ENCODE peak calls at places on chromosomes 2 and 18, in six cellular contexts. One of them, this sample, is unnamed.

GRCh38 chr2:235494716-235495372 is 1.0 kb downstream of the AGAP1 start:
- DNase-seq in stimulated activated naive B cell treated with anti-CD40 and anti-IgM and Interleukin-4, amounts not matched to agents 10 μg/mL and 1 μg/mL and 100 μg/mL, for 72 hours: no peak
- DNase-seq in stimulated activated naive CD8-positive, alpha-beta T cell treated with anti-CD3 and anti-CD28 coated beads, Interleukin-15, Interleukin-2, amounts not matched to agents 100 U/mL and 50 U/mL, for 24 hours: no peak
- DNase-seq in NCI-H526 treated with DMSO at 0.1 percent for 48 hours: no peak
- DNase-seq in GF-D8: no peak
- DNase-seq in foreskin melanocyte: peak
- DNase-seq in this sample: no peak

GRCh38 chr18:27803957-27804356 is 373.0 kb downstream of the CDH2 start:
- DNase-seq in foreskin melanocyte: no peak
- DNase-seq in stimulated activated naive CD8-positive, alpha-beta T cell treated with anti-CD3 and anti-CD28 coated beads, Interleukin-15, Interleukin-2, amounts not matched to agents 100 U/mL and 50 U/mL, for 24 hours: no peak
- DNase-seq in NCI-H526 treated with DMSO at 0.1 percent for 48 hours: no peak
- DNase-seq in GF-D8: no peak
- DNase-seq in stimulated activated naive B cell treated with anti-CD40 and anti-IgM and Interleukin-4, amounts not matched to agents 10 μg/mL and 1 μg/mL and 100 μg/mL, for 72 hours: no peak
- DNase-seq in this sample: no peak

GRCh38 chr2:137178955-137179377 is 413.6 kb downstream of the THSD7B start:
- DNase-seq in stimulated activated naive B cell treated with anti-CD40 and anti-IgM and Interleukin-4, amounts not matched to agents 10 μg/mL and 1 μg/mL and 100 μg/mL, for 72 hours: no peak
- DNase-seq in GF-D8: no peak
- DNase-seq in foreskin melanocyte: peak
- DNase-seq in stimulated activated naive CD8-positive, alpha-beta T cell treated with anti-CD3 and anti-CD28 coated beads, Interleukin-15, Interleukin-2, amounts not matched to agents 100 U/mL and 50 U/mL, for 24 hours: no peak
- DNase-seq in NCI-H526 treated with DMSO at 0.1 percent for 48 hours: no peak
- DNase-seq in this sample: no peak

GRCh38 chr2:110816404-110817365 is 84.3 kb downstream of the ACOXL start:
- DNase-seq in NCI-H526 treated with DMSO at 0.1 percent for 48 hours: no peak
- DNase-seq in GF-D8: no peak
- DNase-seq in foreskin melanocyte: no peak
- DNase-seq in stimulated activated naive CD8-positive, alpha-beta T cell treated with anti-CD3 and anti-CD28 coated beads, Interleukin-15, Interleukin-2, amounts not matched to agents 100 U/mL and 50 U/mL, for 24 hours: no peak
- DNase-seq in stimulated activated naive B cell treated with anti-CD40 and anti-IgM and Interleukin-4, amounts not matched to agents 10 μg/mL and 1 μg/mL and 100 μg/mL, for 72 hours: no peak
- DNase-seq in this sample: no peak

GRCh38 chr2:50591021-50591420 is 440.9 kb downstream of the NRXN1 start:
- DNase-seq in stimulated activated naive B cell treated with anti-CD40 and anti-IgM and Interleukin-4, amounts not matched to agents 10 μg/mL and 1 μg/mL and 100 μg/mL, for 72 hours: no peak
- DNase-seq in NCI-H526 treated with DMSO at 0.1 percent for 48 hours: no peak
- DNase-seq in foreskin melanocyte: no peak
- DNase-seq in GF-D8: no peak
- DNase-seq in stimulated activated naive CD8-positive, alpha-beta T cell treated with anti-CD3 and anti-CD28 coated beads, Interleukin-15, Interleukin-2, amounts not matched to agents 100 U/mL and 50 U/mL, for 24 hours: no peak
- DNase-seq in this sample: no peak

GRCh38 chr2:16368951-16369350 is 296.7 kb downstream of the CYRIA start:
- DNase-seq in foreskin melanocyte: no peak
- DNase-seq in stimulated activated naive CD8-positive, alpha-beta T cell treated with anti-CD3 and anti-CD28 coated beads, Interleukin-15, Interleukin-2, amounts not matched to agents 100 U/mL and 50 U/mL, for 24 hours: no peak
- DNase-seq in stimulated activated naive B cell treated with anti-CD40 and anti-IgM and Interleukin-4, amounts not matched to agents 10 μg/mL and 1 μg/mL and 100 μg/mL, for 72 hours: no peak
- DNase-seq in GF-D8: no peak
- DNase-seq in NCI-H526 treated with DMSO at 0.1 percent for 48 hours: no peak
- DNase-seq in this sample: no peak

GRCh38 chr2:239140346-239141020 is 260.3 kb downstream of the HDAC4 start:
- DNase-seq in NCI-H526 treated with DMSO at 0.1 percent for 48 hours: no peak
- DNase-seq in foreskin melanocyte: no peak
- DNase-seq in stimulated activated naive B cell treated with anti-CD40 and anti-IgM and Interleukin-4, amounts not matched to agents 10 μg/mL and 1 μg/mL and 100 μg/mL, for 72 hours: no peak
- DNase-seq in GF-D8: no peak
- DNase-seq in stimulated activated naive CD8-positive, alpha-beta T cell treated with anti-CD3 and anti-CD28 coated beads, Interleukin-15, Interleukin-2, amounts not matched to agents 100 U/mL and 50 U/mL, for 24 hours: no peak
- DNase-seq in this sample: no peak

GRCh38 chr2:233976690-233977294 is 59.6 kb downstream of the TRPM8 start:
- DNase-seq in NCI-H526 treated with DMSO at 0.1 percent for 48 hours: peak
- DNase-seq in foreskin melanocyte: peak
- DNase-seq in stimulated activated naive B cell treated with anti-CD40 and anti-IgM and Interleukin-4, amounts not matched to agents 10 μg/mL and 1 μg/mL and 100 μg/mL, for 72 hours: no peak
- DNase-seq in GF-D8: no peak
- DNase-seq in stimulated activated naive CD8-positive, alpha-beta T cell treated with anti-CD3 and anti-CD28 coated beads, Interleukin-15, Interleukin-2, amounts not matched to agents 100 U/mL and 50 U/mL, for 24 hours: no peak
- DNase-seq in this sample: peak

GRCh38 chr2:210224660-210225460 is at the start of gene ACADL:
- DNase-seq in NCI-H526 treated with DMSO at 0.1 percent for 48 hours: peak
- DNase-seq in stimulated activated naive B cell treated with anti-CD40 and anti-IgM and Interleukin-4, amounts not matched to agents 10 μg/mL and 1 μg/mL and 100 μg/mL, for 72 hours: no peak
- DNase-seq in foreskin melanocyte: peak
- DNase-seq in GF-D8: no peak
- DNase-seq in stimulated activated naive CD8-positive, alpha-beta T cell treated with anti-CD3 and anti-CD28 coated beads, Interleukin-15, Interleukin-2, amounts not matched to agents 100 U/mL and 50 U/mL, for 24 hours: peak
- DNase-seq in this sample: peak

GRCh38 chr2:159030674-159031380 is 62.4 kb downstream of the TANC1 start:
- DNase-seq in foreskin melanocyte: no peak
- DNase-seq in GF-D8: no peak
- DNase-seq in stimulated activated naive B cell treated with anti-CD40 and anti-IgM and Interleukin-4, amounts not matched to agents 10 μg/mL and 1 μg/mL and 100 μg/mL, for 72 hours: no peak
- DNase-seq in stimulated activated naive CD8-positive, alpha-beta T cell treated with anti-CD3 and anti-CD28 coated beads, Interleukin-15, Interleukin-2, amounts not matched to agents 100 U/mL and 50 U/mL, for 24 hours: no peak
- DNase-seq in NCI-H526 treated with DMSO at 0.1 percent for 48 hours: no peak
- DNase-seq in this sample: no peak

GRCh38 chr2:149885468-149885867 is 297.9 kb upstream of the MMADHC start:
- DNase-seq in NCI-H526 treated with DMSO at 0.1 percent for 48 hours: no peak
- DNase-seq in foreskin melanocyte: no peak
- DNase-seq in GF-D8: no peak
- DNase-seq in stimulated activated naive B cell treated with anti-CD40 and anti-IgM and Interleukin-4, amounts not matched to agents 10 μg/mL and 1 μg/mL and 100 μg/mL, for 72 hours: no peak
- DNase-seq in stimulated activated naive CD8-positive, alpha-beta T cell treated with anti-CD3 and anti-CD28 coated beads, Interleukin-15, Interleukin-2, amounts not matched to agents 100 U/mL and 50 U/mL, for 24 hours: no peak
- DNase-seq in this sample: no peak

GRCh38 chr2:10575566-10576300 is 114.0 kb downstream of the NOL10 start:
- DNase-seq in GF-D8: no peak
- DNase-seq in foreskin melanocyte: peak
- DNase-seq in stimulated activated naive B cell treated with anti-CD40 and anti-IgM and Interleukin-4, amounts not matched to agents 10 μg/mL and 1 μg/mL and 100 μg/mL, for 72 hours: no peak
- DNase-seq in stimulated activated naive CD8-positive, alpha-beta T cell treated with anti-CD3 and anti-CD28 coated beads, Interleukin-15, Interleukin-2, amounts not matched to agents 100 U/mL and 50 U/mL, for 24 hours: no peak
- DNase-seq in NCI-H526 treated with DMSO at 0.1 percent for 48 hours: no peak
- DNase-seq in this sample: no peak

GRCh38 chr2:226544581-226545210 is 254.9 kb downstream of the IRS1 start:
- DNase-seq in foreskin melanocyte: no peak
- DNase-seq in NCI-H526 treated with DMSO at 0.1 percent for 48 hours: no peak
- DNase-seq in stimulated activated naive B cell treated with anti-CD40 and anti-IgM and Interleukin-4, amounts not matched to agents 10 μg/mL and 1 μg/mL and 100 μg/mL, for 72 hours: no peak
- DNase-seq in stimulated activated naive CD8-positive, alpha-beta T cell treated with anti-CD3 and anti-CD28 coated beads, Interleukin-15, Interleukin-2, amounts not matched to agents 100 U/mL and 50 U/mL, for 24 hours: no peak
- DNase-seq in GF-D8: no peak
- DNase-seq in this sample: no peak

GRCh38 chr2:1538663-1539062 is 125.4 kb downstream of the TPO start:
- DNase-seq in stimulated activated naive CD8-positive, alpha-beta T cell treated with anti-CD3 and anti-CD28 coated beads, Interleukin-15, Interleukin-2, amounts not matched to agents 100 U/mL and 50 U/mL, for 24 hours: no peak
- DNase-seq in GF-D8: no peak
- DNase-seq in stimulated activated naive B cell treated with anti-CD40 and anti-IgM and Interleukin-4, amounts not matched to agents 10 μg/mL and 1 μg/mL and 100 μg/mL, for 72 hours: no peak
- DNase-seq in foreskin melanocyte: no peak
- DNase-seq in NCI-H526 treated with DMSO at 0.1 percent for 48 hours: peak
- DNase-seq in this sample: no peak

GRCh38 chr2:98498703-98499445 is 54.2 kb downstream of the INPP4A start:
- DNase-seq in foreskin melanocyte: no peak
- DNase-seq in GF-D8: no peak
- DNase-seq in stimulated activated naive B cell treated with anti-CD40 and anti-IgM and Interleukin-4, amounts not matched to agents 10 μg/mL and 1 μg/mL and 100 μg/mL, for 72 hours: no peak
- DNase-seq in stimulated activated naive CD8-positive, alpha-beta T cell treated with anti-CD3 and anti-CD28 coated beads, Interleukin-15, Interleukin-2, amounts not matched to agents 100 U/mL and 50 U/mL, for 24 hours: no peak
- DNase-seq in NCI-H526 treated with DMSO at 0.1 percent for 48 hours: no peak
- DNase-seq in this sample: no peak

GRCh38 chr18:45749918-45750689 is 26.1 kb downstream of the SLC14A1 start:
- DNase-seq in GF-D8: no peak
- DNase-seq in stimulated activated naive CD8-positive, alpha-beta T cell treated with anti-CD3 and anti-CD28 coated beads, Interleukin-15, Interleukin-2, amounts not matched to agents 100 U/mL and 50 U/mL, for 24 hours: no peak
- DNase-seq in NCI-H526 treated with DMSO at 0.1 percent for 48 hours: no peak
- DNase-seq in stimulated activated naive B cell treated with anti-CD40 and anti-IgM and Interleukin-4, amounts not matched to agents 10 μg/mL and 1 μg/mL and 100 μg/mL, for 72 hours: no peak
- DNase-seq in foreskin melanocyte: no peak
- DNase-seq in this sample: no peak

GRCh38 chr2:129636692-129637091 is 342.8 kb upstream of the RAB6C start:
- DNase-seq in stimulated activated naive B cell treated with anti-CD40 and anti-IgM and Interleukin-4, amounts not matched to agents 10 μg/mL and 1 μg/mL and 100 μg/mL, for 72 hours: no peak
- DNase-seq in stimulated activated naive CD8-positive, alpha-beta T cell treated with anti-CD3 and anti-CD28 coated beads, Interleukin-15, Interleukin-2, amounts not matched to agents 100 U/mL and 50 U/mL, for 24 hours: no peak
- DNase-seq in foreskin melanocyte: no peak
- DNase-seq in GF-D8: no peak
- DNase-seq in NCI-H526 treated with DMSO at 0.1 percent for 48 hours: no peak
- DNase-seq in this sample: no peak

GRCh38 chr2:204401114-204401513 is 144.2 kb upstream of the PARD3B start:
- DNase-seq in stimulated activated naive B cell treated with anti-CD40 and anti-IgM and Interleukin-4, amounts not matched to agents 10 μg/mL and 1 μg/mL and 100 μg/mL, for 72 hours: no peak
- DNase-seq in stimulated activated naive CD8-positive, alpha-beta T cell treated with anti-CD3 and anti-CD28 coated beads, Interleukin-15, Interleukin-2, amounts not matched to agents 100 U/mL and 50 U/mL, for 24 hours: no peak
- DNase-seq in foreskin melanocyte: no peak
- DNase-seq in GF-D8: no peak
- DNase-seq in NCI-H526 treated with DMSO at 0.1 percent for 48 hours: no peak
- DNase-seq in this sample: no peak

GRCh38 chr18:48843596-48843995 is 107.2 kb downstream of the SMAD7 start:
- DNase-seq in GF-D8: no peak
- DNase-seq in stimulated activated naive CD8-positive, alpha-beta T cell treated with anti-CD3 and anti-CD28 coated beads, Interleukin-15, Interleukin-2, amounts not matched to agents 100 U/mL and 50 U/mL, for 24 hours: no peak
- DNase-seq in stimulated activated naive B cell treated with anti-CD40 and anti-IgM and Interleukin-4, amounts not matched to agents 10 μg/mL and 1 μg/mL and 100 μg/mL, for 72 hours: no peak
- DNase-seq in NCI-H526 treated with DMSO at 0.1 percent for 48 hours: no peak
- DNase-seq in foreskin melanocyte: no peak
- DNase-seq in this sample: no peak

GRCh38 chr2:98063289-98063688 is 23.7 kb upstream of the VWA3B start:
- DNase-seq in foreskin melanocyte: no peak
- DNase-seq in stimulated activated naive CD8-positive, alpha-beta T cell treated with anti-CD3 and anti-CD28 coated beads, Interleukin-15, Interleukin-2, amounts not matched to agents 100 U/mL and 50 U/mL, for 24 hours: no peak
- DNase-seq in stimulated activated naive B cell treated with anti-CD40 and anti-IgM and Interleukin-4, amounts not matched to agents 10 μg/mL and 1 μg/mL and 100 μg/mL, for 72 hours: no peak
- DNase-seq in GF-D8: no peak
- DNase-seq in NCI-H526 treated with DMSO at 0.1 percent for 48 hours: no peak
- DNase-seq in this sample: no peak

GRCh38 chr2:129611456-129611855 is 368.0 kb upstream of the RAB6C start:
- DNase-seq in foreskin melanocyte: no peak
- DNase-seq in stimulated activated naive B cell treated with anti-CD40 and anti-IgM and Interleukin-4, amounts not matched to agents 10 μg/mL and 1 μg/mL and 100 μg/mL, for 72 hours: no peak
- DNase-seq in NCI-H526 treated with DMSO at 0.1 percent for 48 hours: no peak
- DNase-seq in GF-D8: no peak
- DNase-seq in stimulated activated naive CD8-positive, alpha-beta T cell treated with anti-CD3 and anti-CD28 coated beads, Interleukin-15, Interleukin-2, amounts not matched to agents 100 U/mL and 50 U/mL, for 24 hours: no peak
- DNase-seq in this sample: no peak

GRCh38 chr18:28650860-28651259 is 473.9 kb upstream of the CDH2 start:
- DNase-seq in stimulated activated naive CD8-positive, alpha-beta T cell treated with anti-CD3 and anti-CD28 coated beads, Interleukin-15, Interleukin-2, amounts not matched to agents 100 U/mL and 50 U/mL, for 24 hours: no peak
- DNase-seq in NCI-H526 treated with DMSO at 0.1 percent for 48 hours: no peak
- DNase-seq in foreskin melanocyte: no peak
- DNase-seq in GF-D8: no peak
- DNase-seq in stimulated activated naive B cell treated with anti-CD40 and anti-IgM and Interleukin-4, amounts not matched to agents 10 μg/mL and 1 μg/mL and 100 μg/mL, for 72 hours: no peak
- DNase-seq in this sample: no peak

GRCh38 chr2:215773728-215774127 is 239.6 kb downstream of the MREG start:
- DNase-seq in stimulated activated naive CD8-positive, alpha-beta T cell treated with anti-CD3 and anti-CD28 coated beads, Interleukin-15, Interleukin-2, amounts not matched to agents 100 U/mL and 50 U/mL, for 24 hours: peak
- DNase-seq in NCI-H526 treated with DMSO at 0.1 percent for 48 hours: no peak
- DNase-seq in foreskin melanocyte: peak
- DNase-seq in GF-D8: no peak
- DNase-seq in stimulated activated naive B cell treated with anti-CD40 and anti-IgM and Interleukin-4, amounts not matched to agents 10 μg/mL and 1 μg/mL and 100 μg/mL, for 72 hours: no peak
- DNase-seq in this sample: no peak

GRCh38 chr18:22325396-22325795 is 92.3 kb downstream of the CTAGE1 start:
- DNase-seq in stimulated activated naive B cell treated with anti-CD40 and anti-IgM and Interleukin-4, amounts not matched to agents 10 μg/mL and 1 μg/mL and 100 μg/mL, for 72 hours: no peak
- DNase-seq in GF-D8: no peak
- DNase-seq in foreskin melanocyte: no peak
- DNase-seq in NCI-H526 treated with DMSO at 0.1 percent for 48 hours: no peak
- DNase-seq in stimulated activated naive CD8-positive, alpha-beta T cell treated with anti-CD3 and anti-CD28 coated beads, Interleukin-15, Interleukin-2, amounts not matched to agents 100 U/mL and 50 U/mL, for 24 hours: no peak
- DNase-seq in this sample: no peak

GRCh38 chr2:225400060-225400511 is 576 bp downstream of the NYAP2 start:
- DNase-seq in stimulated activated naive B cell treated with anti-CD40 and anti-IgM and Interleukin-4, amounts not matched to agents 10 μg/mL and 1 μg/mL and 100 μg/mL, for 72 hours: no peak
- DNase-seq in stimulated activated naive CD8-positive, alpha-beta T cell treated with anti-CD3 and anti-CD28 coated beads, Interleukin-15, Interleukin-2, amounts not matched to agents 100 U/mL and 50 U/mL, for 24 hours: peak
- DNase-seq in foreskin melanocyte: peak
- DNase-seq in GF-D8: no peak
- DNase-seq in NCI-H526 treated with DMSO at 0.1 percent for 48 hours: no peak
- DNase-seq in this sample: no peak

GRCh38 chr2:45922577-45922988 is 271.1 kb downstream of the PRKCE start:
- DNase-seq in stimulated activated naive CD8-positive, alpha-beta T cell treated with anti-CD3 and anti-CD28 coated beads, Interleukin-15, Interleukin-2, amounts not matched to agents 100 U/mL and 50 U/mL, for 24 hours: no peak
- DNase-seq in stimulated activated naive B cell treated with anti-CD40 and anti-IgM and Interleukin-4, amounts not matched to agents 10 μg/mL and 1 μg/mL and 100 μg/mL, for 72 hours: no peak
- DNase-seq in GF-D8: no peak
- DNase-seq in foreskin melanocyte: no peak
- DNase-seq in NCI-H526 treated with DMSO at 0.1 percent for 48 hours: no peak
- DNase-seq in this sample: no peak

GRCh38 chr2:124590001-124590400 is 564.9 kb downstream of the CNTNAP5 start:
- DNase-seq in GF-D8: no peak
- DNase-seq in foreskin melanocyte: no peak
- DNase-seq in NCI-H526 treated with DMSO at 0.1 percent for 48 hours: no peak
- DNase-seq in stimulated activated naive B cell treated with anti-CD40 and anti-IgM and Interleukin-4, amounts not matched to agents 10 μg/mL and 1 μg/mL and 100 μg/mL, for 72 hours: no peak
- DNase-seq in stimulated activated naive CD8-positive, alpha-beta T cell treated with anti-CD3 and anti-CD28 coated beads, Interleukin-15, Interleukin-2, amounts not matched to agents 100 U/mL and 50 U/mL, for 24 hours: no peak
- DNase-seq in this sample: no peak